ENCODE peak calls at places on chromosomes 5 and 9, in nine cellular contexts. One of them, this sample, is unnamed. For H3K36me3, the result is how much of the 10 kb centered on the place peaks cover.

GRCh38 chr5:172736524-172737135 is 34.4 kb downstream of the DUSP1 start:
- DNase-seq in neural progenitor cell: no peak
- DNase-seq in adrenal gland: no peak
- DNase-seq in tibial nerve: no peak
- DNase-seq in small intestine: no peak
- DNase-seq in PC-9: no peak
- DNase-seq in psoas muscle: no peak
- DNase-seq in cardiac muscle cell: no peak
- DNase-seq in heart right ventricle: no peak
- DNase-seq in this sample: no peak

GRCh38 chr9:133477992-133478850 is 678 bp downstream of the SLC2A6 start:
- DNase-seq in neural progenitor cell: peak
- DNase-seq in adrenal gland: no peak
- DNase-seq in tibial nerve: no peak
- DNase-seq in small intestine: no peak
- DNase-seq in PC-9: no peak
- DNase-seq in psoas muscle: peak
- DNase-seq in cardiac muscle cell: peak
- DNase-seq in heart right ventricle: peak
- DNase-seq in this sample: peak

GRCh38 chr5:107456281-107456715 is 214.4 kb downstream of the EFNA5 start:
- DNase-seq in neural progenitor cell: no peak
- DNase-seq in adrenal gland: no peak
- DNase-seq in tibial nerve: no peak
- DNase-seq in small intestine: no peak
- DNase-seq in PC-9: no peak
- DNase-seq in psoas muscle: no peak
- DNase-seq in cardiac muscle cell: no peak
- DNase-seq in heart right ventricle: no peak
- DNase-seq in this sample: no peak

GRCh38 chr5:32984851-32985250 is 273.7 kb downstream of the NPR3 start:
- DNase-seq in neural progenitor cell: no peak
- DNase-seq in adrenal gland: no peak
- DNase-seq in tibial nerve: no peak
- DNase-seq in small intestine: no peak
- DNase-seq in PC-9: no peak
- DNase-seq in psoas muscle: no peak
- DNase-seq in cardiac muscle cell: no peak
- DNase-seq in heart right ventricle: no peak
- DNase-seq in this sample: no peak

GRCh38 chr9:21576331-21577189 is 94.4 kb upstream of the IFNE start:
- DNase-seq in neural progenitor cell: peak
- DNase-seq in adrenal gland: no peak
- DNase-seq in tibial nerve: no peak
- DNase-seq in small intestine: no peak
- DNase-seq in PC-9: peak
- DNase-seq in psoas muscle: no peak
- DNase-seq in cardiac muscle cell: peak
- DNase-seq in heart right ventricle: no peak
- DNase-seq in this sample: peak

GRCh38 chr5:37146896-37147295 is 102.3 kb downstream of the CPLANE1 start:
- DNase-seq in neural progenitor cell: no peak
- DNase-seq in adrenal gland: no peak
- DNase-seq in tibial nerve: no peak
- DNase-seq in small intestine: no peak
- DNase-seq in PC-9: no peak
- DNase-seq in psoas muscle: no peak
- DNase-seq in cardiac muscle cell: no peak
- DNase-seq in heart right ventricle: no peak
- DNase-seq in this sample: no peak

GRCh38 chr9:117927354-117927753 is 223.2 kb downstream of the TLR4 start:
- DNase-seq in neural progenitor cell: peak
- DNase-seq in adrenal gland: no peak
- DNase-seq in tibial nerve: no peak
- DNase-seq in small intestine: no peak
- DNase-seq in PC-9: no peak
- DNase-seq in psoas muscle: no peak
- DNase-seq in cardiac muscle cell: no peak
- DNase-seq in heart right ventricle: no peak
- DNase-seq in this sample: no peak

GRCh38 chr9:133604214-133604613 is 5.0 kb downstream of the FAM163B start:
- DNase-seq in neural progenitor cell: no peak
- DNase-seq in adrenal gland: peak
- DNase-seq in tibial nerve: no peak
- DNase-seq in small intestine: no peak
- DNase-seq in PC-9: no peak
- DNase-seq in psoas muscle: no peak
- DNase-seq in cardiac muscle cell: peak
- DNase-seq in heart right ventricle: no peak
- DNase-seq in this sample: no peak

GRCh38 chr5:55577353-55578060 is 42.7 kb upstream of the PLPP1 start:
- DNase-seq in neural progenitor cell: no peak
- DNase-seq in adrenal gland: peak
- DNase-seq in tibial nerve: no peak
- DNase-seq in small intestine: no peak
- DNase-seq in PC-9: no peak
- DNase-seq in psoas muscle: peak
- DNase-seq in cardiac muscle cell: peak
- DNase-seq in heart right ventricle: peak
- DNase-seq in this sample: no peak

GRCh38 chr5:157068339-157068738 is 9.4 kb upstream of the HAVCR1 start:
- DNase-seq in neural progenitor cell: no peak
- DNase-seq in adrenal gland: no peak
- DNase-seq in tibial nerve: no peak
- DNase-seq in small intestine: no peak
- DNase-seq in PC-9: no peak
- DNase-seq in psoas muscle: no peak
- DNase-seq in cardiac muscle cell: no peak
- DNase-seq in heart right ventricle: no peak
- DNase-seq in this sample: no peak

GRCh38 chr5:120382813-120383212 is 81.3 kb upstream of the PRR16 start:
- DNase-seq in neural progenitor cell: no peak
- DNase-seq in adrenal gland: no peak
- DNase-seq in tibial nerve: no peak
- DNase-seq in small intestine: no peak
- DNase-seq in PC-9: no peak
- DNase-seq in psoas muscle: no peak
- DNase-seq in cardiac muscle cell: peak
- DNase-seq in heart right ventricle: no peak
- DNase-seq in this sample: no peak

GRCh38 chr5:120388016-120388781 is 75.9 kb upstream of the PRR16 start:
- DNase-seq in neural progenitor cell: no peak
- DNase-seq in adrenal gland: no peak
- DNase-seq in tibial nerve: no peak
- DNase-seq in small intestine: no peak
- DNase-seq in PC-9: no peak
- DNase-seq in psoas muscle: no peak
- DNase-seq in cardiac muscle cell: peak
- DNase-seq in heart right ventricle: no peak
- DNase-seq in this sample: no peak

GRCh38 chr5:120386981-120387380 is 77.1 kb upstream of the PRR16 start:
- DNase-seq in neural progenitor cell: no peak
- DNase-seq in adrenal gland: no peak
- DNase-seq in tibial nerve: no peak
- DNase-seq in small intestine: no peak
- DNase-seq in PC-9: no peak
- DNase-seq in psoas muscle: no peak
- DNase-seq in cardiac muscle cell: no peak
- DNase-seq in heart right ventricle: no peak
- DNase-seq in this sample: no peak
- H3K27ac ChIP-seq in neural progenitor cell: no peak
- H3K27ac ChIP-seq in adrenal gland: no peak
- H3K27ac ChIP-seq in tibial nerve: no peak
- H3K27ac ChIP-seq in small intestine: no peak
- H3K27ac ChIP-seq in PC-9: no peak
- H3K27ac ChIP-seq in psoas muscle: no peak
- H3K27ac ChIP-seq in cardiac muscle cell: no peak
- H3K27ac ChIP-seq in heart right ventricle: peak
- H3K27ac ChIP-seq in this sample: peak

GRCh38 chr5:149497357-149497756 is 53.9 kb downstream of the CSNK1A1 start:
- DNase-seq in neural progenitor cell: no peak
- DNase-seq in adrenal gland: no peak
- DNase-seq in tibial nerve: no peak
- DNase-seq in small intestine: no peak
- DNase-seq in PC-9: no peak
- DNase-seq in psoas muscle: no peak
- DNase-seq in cardiac muscle cell: peak
- DNase-seq in heart right ventricle: no peak
- DNase-seq in this sample: peak

GRCh38 chr5:149496166-149496565 is 55.1 kb downstream of the CSNK1A1 start:
- DNase-seq in neural progenitor cell: no peak
- DNase-seq in adrenal gland: no peak
- DNase-seq in tibial nerve: no peak
- DNase-seq in small intestine: no peak
- DNase-seq in PC-9: no peak
- DNase-seq in psoas muscle: no peak
- DNase-seq in cardiac muscle cell: no peak
- DNase-seq in heart right ventricle: no peak
- DNase-seq in this sample: no peak

GRCh38 chr5:149492781-149493180 is 58.5 kb downstream of the CSNK1A1 start:
- DNase-seq in neural progenitor cell: no peak
- DNase-seq in adrenal gland: no peak
- DNase-seq in tibial nerve: no peak
- DNase-seq in small intestine: no peak
- DNase-seq in PC-9: no peak
- DNase-seq in psoas muscle: no peak
- DNase-seq in cardiac muscle cell: no peak
- DNase-seq in heart right ventricle: no peak
- DNase-seq in this sample: no peak

GRCh38 chr5:149493316-149493715 is 57.9 kb downstream of the CSNK1A1 start:
- DNase-seq in neural progenitor cell: no peak
- DNase-seq in adrenal gland: no peak
- DNase-seq in tibial nerve: no peak
- DNase-seq in small intestine: no peak
- DNase-seq in PC-9: no peak
- DNase-seq in psoas muscle: no peak
- DNase-seq in cardiac muscle cell: no peak
- DNase-seq in heart right ventricle: no peak
- DNase-seq in this sample: no peak

DNA sequence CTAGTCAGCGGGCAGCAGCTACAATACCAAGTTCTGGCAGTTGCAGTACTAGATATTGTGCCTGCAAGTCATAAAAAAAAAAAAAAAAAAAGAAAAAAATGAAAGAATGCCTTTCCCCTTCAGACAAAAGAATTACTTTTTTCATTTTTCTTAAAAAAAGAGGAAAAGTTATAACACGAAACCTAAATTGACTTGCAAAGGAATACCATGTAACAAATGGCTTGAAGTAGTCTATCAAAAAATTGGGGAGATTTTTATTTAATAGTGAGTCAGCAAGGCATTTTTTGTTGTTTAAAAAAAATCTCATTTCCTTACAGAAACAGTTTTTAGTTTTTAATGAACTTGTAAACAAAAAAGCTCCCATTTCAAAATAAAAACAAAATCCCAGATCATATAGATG is 55.6 kb downstream of the CSNK1A1 start:
- DNase-seq in neural progenitor cell: no peak
- DNase-seq in adrenal gland: no peak
- DNase-seq in tibial nerve: no peak
- DNase-seq in small intestine: no peak
- DNase-seq in PC-9: no peak
- DNase-seq in psoas muscle: no peak
- DNase-seq in cardiac muscle cell: no peak
- DNase-seq in heart right ventricle: no peak
- DNase-seq in this sample: no peak
- H3K36me3 ChIP-seq in neural progenitor cell: under half
- H3K36me3 ChIP-seq in adrenal gland: under half
- H3K36me3 ChIP-seq in tibial nerve: under half
- H3K36me3 ChIP-seq in small intestine: under half
- H3K36me3 ChIP-seq in PC-9: under half
- H3K36me3 ChIP-seq in psoas muscle: half or more
- H3K36me3 ChIP-seq in cardiac muscle cell: under half
- H3K36me3 ChIP-seq in heart right ventricle: under half
- H3K36me3 ChIP-seq in this sample: half or more

GRCh38 chr9:3810231-3810630 is 284.4 kb upstream of the RFX3 start:
- DNase-seq in neural progenitor cell: no peak
- DNase-seq in adrenal gland: no peak
- DNase-seq in tibial nerve: no peak
- DNase-seq in small intestine: no peak
- DNase-seq in PC-9: no peak
- DNase-seq in psoas muscle: no peak
- DNase-seq in cardiac muscle cell: no peak
- DNase-seq in heart right ventricle: no peak
- DNase-seq in this sample: no peak
- H3K27ac ChIP-seq in neural progenitor cell: no peak
- H3K27ac ChIP-seq in adrenal gland: no peak
- H3K27ac ChIP-seq in tibial nerve: no peak
- H3K27ac ChIP-seq in small intestine: no peak
- H3K27ac ChIP-seq in PC-9: no peak
- H3K27ac ChIP-seq in psoas muscle: no peak
- H3K27ac ChIP-seq in cardiac muscle cell: no peak
- H3K27ac ChIP-seq in heart right ventricle: no peak
- H3K27ac ChIP-seq in this sample: no peak

GRCh38 chr9:131178895-131179294 is 53.5 kb downstream of the NUP214 start:
- DNase-seq in neural progenitor cell: no peak
- DNase-seq in adrenal gland: no peak
- DNase-seq in tibial nerve: no peak
- DNase-seq in small intestine: no peak
- DNase-seq in PC-9: no peak
- DNase-seq in psoas muscle: no peak
- DNase-seq in cardiac muscle cell: no peak
- DNase-seq in heart right ventricle: no peak
- DNase-seq in this sample: peak

GRCh38 chr9:131181091-131181681 is 55.8 kb downstream of the NUP214 start:
- DNase-seq in neural progenitor cell: no peak
- DNase-seq in adrenal gland: no peak
- DNase-seq in tibial nerve: no peak
- DNase-seq in small intestine: no peak
- DNase-seq in PC-9: no peak
- DNase-seq in psoas muscle: no peak
- DNase-seq in cardiac muscle cell: no peak
- DNase-seq in heart right ventricle: no peak
- DNase-seq in this sample: no peak

GRCh38 chr9:131179561-131180219 is 54.3 kb downstream of the NUP214 start:
- DNase-seq in neural progenitor cell: no peak
- DNase-seq in adrenal gland: no peak
- DNase-seq in tibial nerve: no peak
- DNase-seq in small intestine: no peak
- DNase-seq in PC-9: no peak
- DNase-seq in psoas muscle: no peak
- DNase-seq in cardiac muscle cell: peak
- DNase-seq in heart right ventricle: no peak
- DNase-seq in this sample: peak

GRCh38 chr9:131180454-131180853 is 55.1 kb downstream of the NUP214 start:
- DNase-seq in neural progenitor cell: no peak
- DNase-seq in adrenal gland: no peak
- DNase-seq in tibial nerve: no peak
- DNase-seq in small intestine: no peak
- DNase-seq in PC-9: no peak
- DNase-seq in psoas muscle: no peak
- DNase-seq in cardiac muscle cell: peak
- DNase-seq in heart right ventricle: no peak
- DNase-seq in this sample: peak

DNA sequence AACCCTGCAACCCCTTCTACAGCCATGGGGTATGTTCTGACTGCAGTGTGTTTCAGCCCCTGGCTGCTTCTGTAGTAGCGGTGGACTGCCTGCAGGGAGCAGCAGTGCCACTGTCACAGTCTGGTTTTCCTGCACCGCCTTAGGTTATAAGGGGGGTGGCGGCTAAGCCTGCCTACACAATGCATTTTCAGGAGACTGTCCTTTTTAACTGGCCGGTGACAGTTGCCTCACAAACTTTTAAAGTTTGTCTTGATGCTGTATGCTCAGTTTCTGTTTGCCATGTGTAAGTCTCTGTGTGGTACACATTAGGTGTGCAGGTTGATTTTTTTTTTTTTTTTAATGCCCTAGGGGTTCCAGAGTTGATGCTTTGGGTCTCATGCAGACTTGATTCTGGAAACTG is 53.0 kb downstream of the NUP214 start:
- DNase-seq in neural progenitor cell: peak
- DNase-seq in adrenal gland: peak
- DNase-seq in tibial nerve: peak
- DNase-seq in small intestine: peak
- DNase-seq in PC-9: peak
- DNase-seq in psoas muscle: peak
- DNase-seq in cardiac muscle cell: peak
- DNase-seq in heart right ventricle: peak
- DNase-seq in this sample: peak
- H3K36me3 ChIP-seq in neural progenitor cell: under half
- H3K36me3 ChIP-seq in adrenal gland: half or more
- H3K36me3 ChIP-seq in tibial nerve: under half
- H3K36me3 ChIP-seq in small intestine: under half
- H3K36me3 ChIP-seq in PC-9: under half
- H3K36me3 ChIP-seq in psoas muscle: half or more
- H3K36me3 ChIP-seq in cardiac muscle cell: under half
- H3K36me3 ChIP-seq in heart right ventricle: under half
- H3K36me3 ChIP-seq in this sample: half or more